ENCODE peak calls at places on chromosomes 2 and 18, in six cellular contexts. J is HCT116, R is K562, U is WTC11, M is HepG2, Q is H1. E is an unnamed sample.

GRCh38 chr2:45595724-45596435 is 15.2 kb downstream of the SRBD1 start:
- DNase-seq in J (no peak), M (no peak), Q (no peak), R (no peak), U (no peak), E (no peak)

GRCh38 chr2:106020821-106021316 is 173.2 kb downstream of the UXS1 start:
- DNase-seq in Q (no peak), J (no peak), R (no peak), U (no peak), M (no peak), E (no peak)

GRCh38 chr2:88481937-88482336 is 29.4 kb upstream of the FOXI3 start:
- DNase-seq in J (no peak), R (no peak), Q (no peak), M (no peak), U (no peak), E (no peak)

GRCh38 chr2:96265349-96265839 is 403 bp downstream of the TMEM127 start:
- DNase-seq in Q (peak; percentile 69), M (peak; percentile 23), U (peak; percentile 57), R (peak; percentile 80), J (no peak), E (no peak)

GRCh38 chr2:111185496-111186022 is 64.8 kb downstream of the BCL2L11 start:
- DNase-seq in M (no peak), J (no peak), R (no peak), U (no peak), Q (no peak), E (no peak)

GRCh38 chr2:6883448-6884122 is 6.0 kb downstream of the RSAD2 start:
- DNase-seq in J (no peak), Q (no peak), U (no peak), M (no peak), R (no peak), E (no peak)

GRCh38 chr2:160652236-160652635 is 158.6 kb upstream of the RBMS1 start:
- DNase-seq in R (no peak), U (no peak), Q (no peak), M (no peak), J (no peak), E (no peak)

GRCh38 chr2:3771576-3771975 is 68.2 kb downstream of the DCDC2C start:
- DNase-seq in Q (no peak), J (no peak), M (no peak), U (no peak), R (no peak), E (no peak)

GRCh38 chr18:3529597-3529996 is 79.6 kb downstream of the TGIF1 start:
- DNase-seq in U (no peak), J (no peak), M (no peak), R (no peak), Q (no peak), E (no peak)

GRCh38 chr2:94996401-94997100 is 29.0 kb upstream of the MAL start:
- DNase-seq in M (no peak), R (no peak), Q (no peak), J (no peak), U (peak; percentile 5), E (no peak)

GRCh38 chr2:48852938-48853337 is 97.4 kb upstream of the LHCGR start:
- DNase-seq in R (no peak), M (no peak), J (no peak), U (no peak), Q (no peak), E (no peak)

GRCh38 chr2:235963853-235964577 is 204.2 kb downstream of the GBX2 start:
- DNase-seq in Q (no peak), M (no peak), J (no peak), R (no peak), U (no peak), E (no peak)

GRCh38 chr18:70190529-70190928 is 15.0 kb downstream of the RTTN start:
- DNase-seq in J (no peak), R (no peak), Q (no peak), M (no peak), U (no peak), E (no peak)

GRCh38 chr18:28511421-28511821 is 334.5 kb upstream of the CDH2 start:
- DNase-seq in U (no peak), M (no peak), R (no peak), Q (no peak), J (no peak), E (no peak)

GRCh38 chr2:223696719-223697118 is 94.6 kb upstream of the SCG2 start:
- DNase-seq in U (no peak), R (no peak), Q (no peak), J (peak; percentile 87), M (peak; percentile 41), E (no peak)

GRCh38 chr2:46032161-46032813 is 264.9 kb upstream of the EPAS1 start:
- DNase-seq in U (no peak), R (no peak), J (no peak), Q (no peak), M (no peak), E (no peak)

GRCh38 chr2:96099861-96100798 is 16.2 kb downstream of the ADRA2B start:
- DNase-seq in R (no peak), Q (peak; percentile 50), U (peak; percentile 17), J (no peak), M (no peak), E (no peak)

GRCh38 chr2:230067990-230068657 is 600 bp downstream of the SLC16A14 start:
- DNase-seq in Q (peak; percentile 88), J (no peak), U (peak; percentile 64), R (no peak), M (no peak), E (no peak)

GRCh38 chr2:134988994-134989605 is 58.1 kb downstream of the MAP3K19 start:
- DNase-seq in M (peak; percentile 33), J (peak; percentile 18), Q (no peak), U (no peak), R (peak; percentile 43), E (no peak)

GRCh38 chr2:45637440-45637839 is 14.0 kb upstream of the PRKCE start:
- DNase-seq in Q (no peak), U (no peak), M (no peak), J (no peak), R (no peak), E (peak; percentile 41)

GRCh38 chr2:6310186-6310909 is 555.4 kb downstream of the CMPK2 start:
- DNase-seq in U (no peak), M (no peak), R (no peak), J (no peak), Q (no peak), E (no peak)

GRCh38 chr2:165648826-165649225 is 145.2 kb downstream of the GALNT3 start:
- DNase-seq in R (no peak), M (no peak), U (no peak), Q (no peak), J (no peak), E (no peak)

GRCh38 chr2:444937-445884 is 157.3 kb upstream of the ALKAL2 start:
- DNase-seq in M (no peak), Q (no peak), R (no peak), U (no peak), J (no peak), E (no peak)

GRCh38 chr2:226420646-226421045 is 379.0 kb downstream of the IRS1 start:
- DNase-seq in U (no peak), R (no peak), Q (no peak), J (no peak), M (no peak), E (no peak)

GRCh38 chr2:167253025-167253424 is 364.7 kb downstream of the XIRP2 start:
- DNase-seq in U (no peak), R (no peak), J (no peak), Q (no peak), M (peak; percentile 10), E (no peak)

GRCh38 chr2:206198677-206199076 is 39.0 kb downstream of the EEF1B2 start:
- DNase-seq in R (no peak), J (no peak), U (no peak), M (no peak), Q (no peak), E (no peak)

GRCh38 chr2:109175350-109175678 is 46.3 kb downstream of the SH3RF3 start:
- DNase-seq in U (no peak), J (no peak), R (no peak), Q (no peak), M (no peak), E (no peak)

GRCh38 chr2:141598982-141599381 is 531.8 kb downstream of the LRP1B start:
- DNase-seq in U (no peak), M (no peak), Q (no peak), J (no peak), R (no peak), E (no peak)

GRCh38 chr2:61456746-61457420 is 14.0 kb downstream of the USP34 start:
- DNase-seq in R (no peak), Q (no peak), J (no peak), M (no peak), U (no peak), E (no peak)
- TF ChIP-seq ATF3 in R (no peak), Q (no peak), J (no peak), M (no peak), U (no peak), E (no peak)

DNA sequence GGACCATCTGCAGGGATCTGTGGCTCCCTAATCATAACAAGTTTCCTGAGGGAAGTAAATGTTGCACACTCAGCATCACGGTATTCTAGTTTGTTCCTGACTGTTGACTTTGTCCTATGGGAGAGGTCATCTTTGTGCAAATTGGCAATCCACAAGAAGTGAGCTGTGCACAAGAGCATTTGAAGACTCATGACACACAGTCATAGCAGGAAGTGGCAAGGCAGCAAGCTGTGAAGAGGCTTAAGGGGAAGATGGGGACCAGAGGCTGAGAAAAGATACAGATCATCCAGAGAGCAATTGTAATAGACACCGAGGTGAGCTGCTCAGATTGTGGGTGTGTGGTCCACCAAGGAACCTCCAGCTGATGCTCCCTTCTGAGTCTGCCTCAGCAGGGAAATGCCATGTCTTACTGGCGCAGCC is 2.7 kb downstream of the TNP1 start:
- DNase-seq in Q (no peak), M (no peak), R (no peak), U (no peak), J (no peak), E (no peak)
- TF ChIP-seq ATF3 in Q (no peak), M (no peak), R (no peak), U (no peak), J (no peak), E (no peak)

DNA sequence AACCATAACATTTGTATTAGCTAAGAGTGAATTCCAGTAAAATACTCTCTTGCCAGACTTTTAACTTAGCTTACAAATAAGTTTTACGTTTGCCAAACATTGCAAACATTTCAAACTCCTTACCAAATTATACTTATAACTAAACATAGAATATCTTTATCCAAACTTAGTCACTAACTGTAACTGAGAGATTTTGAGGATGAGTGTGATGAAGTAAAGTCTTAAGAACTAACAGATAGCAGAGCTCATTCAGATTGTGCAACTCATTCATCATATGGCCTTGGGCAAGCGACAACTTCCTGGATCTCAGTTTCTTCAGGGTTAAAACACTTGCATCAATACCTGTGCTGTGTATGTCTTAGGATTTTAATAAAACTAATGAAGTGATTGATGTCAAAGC is 533.7 kb downstream of the TDRD15 start:
- DNase-seq in M (no peak), U (no peak), Q (no peak), R (no peak), J (no peak), E (no peak)
- TF ChIP-seq ATF3 in M (no peak), U (no peak), Q (no peak), R (no peak), J (no peak), E (no peak)

DNA sequence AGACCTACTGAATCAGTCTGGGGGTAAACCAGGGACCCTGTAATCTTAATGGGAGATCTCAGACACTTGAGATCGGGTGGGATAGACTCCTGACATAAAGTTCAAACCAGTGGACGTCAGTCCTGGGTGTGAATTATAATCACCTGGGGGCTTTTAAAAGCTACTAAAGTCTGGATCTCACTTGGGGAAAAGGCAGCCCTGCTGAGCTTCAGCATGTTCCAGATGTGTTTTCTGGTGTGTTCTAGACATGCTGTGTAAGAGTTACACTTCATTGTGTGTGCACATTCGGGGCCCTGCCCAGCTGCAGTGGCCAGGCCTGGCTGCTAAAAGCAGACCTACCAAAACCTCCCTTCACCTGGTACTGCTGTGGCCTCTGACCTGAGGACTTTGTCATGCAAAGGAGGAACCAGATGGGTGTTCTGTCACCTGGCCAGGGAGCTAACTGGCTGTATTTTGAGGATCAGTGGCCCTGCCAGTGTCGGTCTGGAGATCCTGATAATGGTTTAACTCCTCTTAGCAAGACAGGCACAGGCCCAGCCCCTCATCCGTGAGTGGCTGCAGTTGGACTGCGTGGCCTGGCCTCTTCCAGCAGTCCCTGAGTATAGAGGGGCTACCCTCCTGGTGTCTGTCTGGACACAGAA is 10.6 kb downstream of the RRM2 start:
- DNase-seq in M (no peak), U (no peak), Q (peak; percentile 51), R (peak; percentile 12), J (no peak), E (no peak)
- TF ChIP-seq ATF3 in M (no peak), U (no peak), Q (no peak), R (no peak), J (no peak), E (no peak)